ENCODE peak calls at places on chromosomes 7 and 10, in six cellular contexts. A is non-pigmented ciliary epithelial cell, I is tibial nerve, F is lower leg skin, N is AG20443, C is fibroblast of mammary gland. X is an unnamed sample.

GRCh38 chr10:72935358-72935757 is 19.2 kb downstream of the PLA2G12B start:
- DNase-seq in A (no peak), I (no peak), F (no peak), N (no peak), C (peak; percentile 51), X (no peak)

GRCh38 chr7:107579881-107580715 is at the start of gene BCAP29:
- DNase-seq in A (no peak), I (peak; percentile 28), F (peak; percentile 44), N (peak; percentile 93), C (peak; percentile 66), X (no peak)

GRCh38 chr10:30378607-30379006 is 29.5 kb upstream of the MTPAP start:
- DNase-seq in A (no peak), I (no peak), F (no peak), N (no peak), C (no peak), X (no peak)

GRCh38 chr10:12940791-12941190 is 60.7 kb downstream of the CCDC3 start:
- DNase-seq in A (no peak), I (no peak), F (no peak), N (no peak), C (no peak), X (no peak)

GRCh38 chr7:149831730-149832219 is 6.4 kb upstream of the ZNF862 start:
- DNase-seq in A (no peak), I (no peak), F (no peak), N (no peak), C (no peak), X (no peak)

GRCh38 chr7:98488167-98488566 is 87.3 kb upstream of the BAIAP2L1 start:
- DNase-seq in A (no peak), I (no peak), F (no peak), N (no peak), C (no peak), X (no peak)

GRCh38 chr10:85666106-85666505 is 700.5 kb downstream of the GRID1 start:
- DNase-seq in A (no peak), I (no peak), F (no peak), N (no peak), C (no peak), X (no peak)

GRCh38 chr7:55483061-55483460 is 89.2 kb downstream of the VOPP1 start:
- DNase-seq in A (no peak), I (no peak), F (no peak), N (no peak), C (no peak), X (no peak)

X was measured in keratinocyte.